ENCODE peak calls at places on chromosomes 5 and 9, in five cellular contexts. O, Z, A, Y and B are unnamed samples.

GRCh38 chr9:82031538-82032280 is 43.1 kb downstream of the SPATA31D1 start:
- DNase-seq in O (no peak), Z (no peak), A (peak), Y (peak), B (peak)

GRCh38 chr5:118327389-118327788 is 661.0 kb downstream of the DTWD2 start:
- DNase-seq in O (no peak), Z (no peak), A (no peak), Y (no peak), B (no peak)

GRCh38 chr9:22114956-22115355 is 105.9 kb upstream of the CDKN2B start:
- DNase-seq in O (no peak), Z (no peak), A (no peak), Y (no peak), B (no peak)

GRCh38 chr5:71924980-71925379 is 182.3 kb upstream of the MAP1B start:
- DNase-seq in O (no peak), Z (no peak), A (no peak), Y (no peak), B (no peak)

GRCh38 chr5:61416010-61416409 is 84.0 kb downstream of the ZSWIM6 start:
- DNase-seq in O (no peak), Z (peak), A (peak), Y (no peak), B (no peak)

GRCh38 chr9:109254317-109254716 is 66.5 kb downstream of the EPB41L4B start:
- DNase-seq in O (no peak), Z (no peak), A (peak), Y (no peak), B (no peak)

GRCh38 chr5:151155777-151156731 is 1.5 kb downstream of the ANXA6 start:
- DNase-seq in O (no peak), Z (no peak), A (no peak), Y (no peak), B (no peak)

GRCh38 chr5:138726848-138727247 is 26.4 kb upstream of the CTNNA1 start:
- DNase-seq in O (no peak), Z (no peak), A (no peak), Y (no peak), B (no peak)

GRCh38 chr5:55672477-55672911 is 39.6 kb downstream of the SLC38A9 start:
- DNase-seq in O (no peak), Z (no peak), A (peak), Y (no peak), B (no peak)

GRCh38 chr9:108272350-108272899 is 583.4 kb downstream of the ACTL7B start:
- DNase-seq in O (peak), Z (no peak), A (peak), Y (no peak), B (peak)

GRCh38 chr9:120904999-120905793 is 21.4 kb downstream of the TRAF1 start:
- DNase-seq in O (no peak), Z (no peak), A (no peak), Y (no peak), B (no peak)

GRCh38 chr5:2746642-2747041 is 4.8 kb downstream of the IRX2 start:
- DNase-seq in O (no peak), Z (no peak), A (peak), Y (no peak), B (no peak)

GRCh38 chr5:146906803-146907202 is 28.2 kb upstream of the PPP2R2B start:
- DNase-seq in O (no peak), Z (no peak), A (no peak), Y (no peak), B (no peak)

GRCh38 chr5:66824476-66824875 is 228.3 kb downstream of the MAST4 start:
- DNase-seq in O (no peak), Z (no peak), A (no peak), Y (no peak), B (no peak)

GRCh38 chr5:61496406-61497307 is 164.6 kb downstream of the ZSWIM6 start:
- DNase-seq in O (no peak), Z (peak), A (no peak), Y (no peak), B (no peak)

GRCh38 chr5:162485666-162486292 is 418.2 kb downstream of the GABRG2 start:
- DNase-seq in O (no peak), Z (no peak), A (no peak), Y (no peak), B (no peak)

GRCh38 chr5:142012792-142013388 is at the start of gene GNPDA1:
- DNase-seq in O (peak), Z (no peak), A (peak), Y (peak), B (peak)

GRCh38 chr5:179408646-179409045 is 63.4 kb upstream of the ADAMTS2 start:
- DNase-seq in O (no peak), Z (no peak), A (no peak), Y (no peak), B (no peak)

GRCh38 chr9:101480386-101480785 is 44.8 kb upstream of the ALDOB start:
- DNase-seq in O (no peak), Z (no peak), A (peak), Y (no peak), B (no peak)
- H3K4me3 ChIP-seq in O (no peak), Z (no peak), A (no peak), Y (no peak), B (no peak)

GRCh38 chr9:89442501-89442978 is 55.4 kb downstream of the SEMA4D start:
- DNase-seq in O (no peak), Z (no peak), A (no peak), Y (no peak), B (no peak)
- H3K4me3 ChIP-seq in O (no peak), Z (no peak), A (no peak), Y (no peak), B (no peak)

DNA sequence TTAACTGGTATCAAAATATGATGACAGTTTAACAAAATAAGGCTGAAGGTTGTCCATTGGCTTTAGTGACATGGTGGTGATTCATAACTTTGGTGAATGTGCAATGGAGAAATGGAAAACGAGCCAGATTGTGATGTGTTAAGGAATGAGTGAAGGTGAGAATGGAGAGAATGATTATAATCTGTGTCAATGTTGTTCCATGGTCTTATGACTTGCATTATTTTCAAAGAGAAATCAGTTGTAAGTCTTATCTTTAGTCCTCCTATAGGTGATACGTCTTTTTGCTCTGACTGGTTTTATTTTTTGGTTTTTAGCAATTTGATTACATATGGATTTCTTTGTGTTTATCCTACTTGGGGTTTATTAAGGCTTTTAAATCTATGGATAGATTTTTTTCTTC is 12.7 kb downstream of the OR1L6 start:
- DNase-seq in O (no peak), Z (no peak), A (no peak), Y (no peak), B (no peak)
- H3K4me3 ChIP-seq in O (no peak), Z (no peak), A (no peak), Y (no peak), B (no peak)

GRCh38 chr5:1538741-1539392 is 15.1 kb upstream of the LPCAT1 start:
- DNase-seq in O (no peak), Z (no peak), A (no peak), Y (peak), B (peak)

GRCh38 chr5:1537166-1538154 is 13.7 kb upstream of the LPCAT1 start:
- DNase-seq in O (no peak), Z (no peak), A (no peak), Y (no peak), B (peak)

GRCh38 chr5:1536298-1537165 is 12.8 kb upstream of the LPCAT1 start:
- DNase-seq in O (peak), Z (no peak), A (no peak), Y (no peak), B (peak)

GRCh38 chr5:1538276-1538675 is 14.5 kb upstream of the LPCAT1 start:
- DNase-seq in O (no peak), Z (no peak), A (no peak), Y (peak), B (peak)

GRCh38 chr5:1535646-1536045 is 11.9 kb upstream of the LPCAT1 start:
- DNase-seq in O (no peak), Z (no peak), A (no peak), Y (no peak), B (no peak)
- H3K4me3 ChIP-seq in O (no peak), Z (no peak), A (no peak), Y (no peak), B (no peak)

GRCh38 chr5:173872887-173873286 is 15.3 kb upstream of the CPEB4 start:
- DNase-seq in O (no peak), Z (no peak), A (no peak), Y (no peak), B (no peak)
- H3K4me3 ChIP-seq in O (no peak), Z (no peak), A (no peak), Y (no peak), B (no peak)